ENCODE peak calls at places on chromosomes 4 and X, in seven cellular contexts. L is hepatocyte, I is heart right ventricle, M is neural progenitor cell, N is HCT116, B is colonic mucosa, V is upper lobe of left lung. Q is an unnamed sample.
A peak's percentile ranks its signal among the peaks of the same experiment; 100 is the strongest.

GRCh38 chr4:10640535-10641159 is 43.9 kb downstream of the CLNK start:
- DNase-seq in M (no peak), L (no peak), V (no peak), B (no peak), N (no peak), I (no peak), Q (no peak)

GRCh38 chrX:71870337-71871098 is 40.1 kb upstream of the NHSL2 start:
- DNase-seq in N (peak; percentile 39), V (no peak), I (no peak), B (no peak), M (peak; percentile 55), L (peak; percentile 10), Q (no peak)

GRCh38 chr4:79855081-79855480 is 217.9 kb downstream of the ANTXR2 start:
- DNase-seq in B (no peak), N (no peak), L (peak; percentile 14), I (no peak), V (no peak), M (no peak), Q (no peak)

GRCh38 chr4:46503739-46504138 is 113.8 kb upstream of the GABRA2 start:
- DNase-seq in I (no peak), B (no peak), V (no peak), L (no peak), M (no peak), N (no peak), Q (no peak)

GRCh38 chr4:126268106-126268505 is 953.4 kb downstream of the FAT4 start:
- DNase-seq in M (no peak), I (no peak), N (no peak), L (no peak), V (no peak), B (no peak), Q (no peak)

GRCh38 chrX:9148626-9149385 is 114.9 kb upstream of the FAM9B start:
- DNase-seq in B (no peak), L (no peak), M (peak; percentile 20), I (no peak), V (no peak), N (no peak), Q (no peak)

GRCh38 chrX:154730271-154730883 is 20.5 kb downstream of the GAB3 start:
- DNase-seq in N (no peak), L (no peak), I (peak; percentile 77), M (no peak), V (no peak), B (no peak), Q (no peak)

GRCh38 chr4:88102029-88102428 is 56.4 kb downstream of the ABCG2 start:
- DNase-seq in M (no peak), N (no peak), B (no peak), V (no peak), L (no peak), I (no peak), Q (no peak)

GRCh38 chrX:43860646-43861370 is 21.4 kb downstream of the MAOB start:
- DNase-seq in B (no peak), I (peak; percentile 39), L (no peak), V (no peak), M (no peak), N (peak; percentile 36), Q (no peak)

GRCh38 chrX:121008920-121009319 is 23.4 kb upstream of the CT47A1 start:
- DNase-seq in I (no peak), B (no peak), M (no peak), N (no peak), L (no peak), V (no peak), Q (no peak)

GRCh38 chr4:55363618-55364420 is 17.8 kb downstream of the SRD5A3 start:
- DNase-seq in I (no peak), L (no peak), B (no peak), V (no peak), M (peak; percentile 26), N (no peak), Q (no peak)

GRCh38 chr4:181822005-181822375 is 421.2 kb upstream of the TENM3 start:
- DNase-seq in L (no peak), B (no peak), V (no peak), M (no peak), I (no peak), N (no peak), Q (no peak)

GRCh38 chr4:165199286-165199685 is 8.1 kb upstream of the KLHL2 start:
- DNase-seq in N (no peak), M (no peak), I (no peak), B (no peak), L (no peak), V (no peak), Q (no peak)

GRCh38 chr4:65893311-65893710 is 223.0 kb upstream of the EPHA5 start:
- DNase-seq in B (no peak), M (no peak), I (no peak), V (no peak), N (no peak), L (no peak), Q (no peak)

GRCh38 chr4:99947190-99947578 is 766 bp upstream of the DNAJB14 start:
- DNase-seq in M (no peak), N (no peak), V (no peak), I (no peak), B (no peak), L (no peak), Q (no peak)

GRCh38 chr4:99945718-99946345 is 586 bp downstream of the DNAJB14 start:
- DNase-seq in B (peak; percentile 42), I (peak; percentile 20), M (no peak), V (peak; percentile 90), L (peak; percentile 58), N (no peak), Q (no peak)

GRCh38 chr4:99949034-99949998 is 759 bp downstream of the H2AZ1 start:
- DNase-seq in M (peak; percentile 96), B (peak; percentile 97), N (peak; percentile 91), I (peak; percentile 90), L (peak; percentile 96), V (peak; percentile 91), Q (peak; percentile 91)

GRCh38 chr4:99946346-99947189 is at the start of gene DNAJB14:
- DNase-seq in V (peak; percentile 96), N (peak; percentile 55), I (peak; percentile 79), M (peak; percentile 88), L (peak; percentile 91), B (peak; percentile 81), Q (no peak)

GRCh38 chr4:99947608-99948007 is 1.2 kb upstream of the DNAJB14 start:
- DNase-seq in L (no peak), V (no peak), B (no peak), I (no peak), N (no peak), M (no peak), Q (no peak)
- H3K27ac ChIP-seq in L (peak overlapping the region; percentile 99), V (peak overlapping the region; percentile 99), B (peak overlapping the region; percentile 98), I (peak overlapping the region; percentile 94), N (peak overlapping the region; percentile 94), M (peak overlapping the region; percentile 93), Q (peak overlapping the region; percentile 79)

GRCh38 chrX:136210806-136211205 is 40.4 kb downstream of the MAP7D3 start:
- DNase-seq in N (no peak), L (no peak), I (peak; percentile 26), B (no peak), V (no peak), M (no peak), Q (no peak)
- H3K4me3 ChIP-seq in N (no peak overlapping the region), L (no peak overlapping the region), I (no peak overlapping the region), B (no peak overlapping the region), V (no peak overlapping the region), M (no peak overlapping the region), Q (no peak overlapping the region)

GRCh38 chr4:105471566-105472176 is 2.2 kb downstream of the PPA2 start:
- DNase-seq in M (peak; percentile 80), V (no peak), L (peak; percentile 84), I (peak; percentile 76), N (peak; percentile 69), B (peak; percentile 86), Q (peak; percentile 61)
- H3K27ac ChIP-seq in M (no peak overlapping the region), V (peak overlapping the region; percentile 97), L (peak overlapping the region; percentile 98), I (peak overlapping the region; percentile 99), N (no peak overlapping the region), B (peak overlapping the region; percentile 99), Q (peak overlapping the region; percentile 45)

GRCh38 chr4:95409750-95410149 is 139.0 kb downstream of the UNC5C start:
- DNase-seq in L (no peak), N (no peak), I (no peak), B (no peak), V (no peak), M (no peak), Q (no peak)

GRCh38 chr4:95417531-95417930 is 131.2 kb downstream of the UNC5C start:
- DNase-seq in N (no peak), L (no peak), M (no peak), V (no peak), I (no peak), B (no peak), Q (no peak)

GRCh38 chr4:95410387-95411005 is 138.3 kb downstream of the UNC5C start:
- DNase-seq in B (no peak), V (no peak), I (no peak), M (no peak), N (no peak), L (no peak), Q (no peak)

DNA sequence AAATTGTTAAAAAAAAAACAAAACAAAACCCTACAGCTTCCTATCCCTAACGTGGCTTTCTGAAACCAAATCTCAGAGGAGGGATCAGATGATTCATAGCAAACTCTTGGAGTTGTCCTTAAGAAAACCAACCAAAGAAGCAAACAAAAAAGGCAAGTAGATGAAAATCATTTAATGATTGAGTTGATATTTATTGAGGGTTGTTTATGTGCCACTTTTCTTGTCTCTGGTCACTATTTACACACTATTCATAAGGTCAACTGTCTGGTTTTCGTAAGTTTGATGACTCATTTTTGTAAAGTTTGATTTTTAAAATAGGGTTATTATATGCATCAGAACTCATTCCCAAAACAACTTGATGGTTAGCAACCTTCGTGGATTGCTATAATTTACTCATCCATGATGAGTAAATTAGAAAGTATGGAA is 133.4 kb downstream of the UNC5C start:
- DNase-seq in N (no peak), M (no peak), V (no peak), B (no peak), I (no peak), L (no peak), Q (no peak)
- H3K4me3 ChIP-seq in N (no peak overlapping the region), M (no peak overlapping the region), V (no peak overlapping the region), B (no peak overlapping the region), I (no peak overlapping the region), L (no peak overlapping the region), Q (no peak overlapping the region)

Q was measured in SK-N-MC.